ENCODE peak calls at places on chromosomes 1 and 21, in eight cellular contexts. E is epithelial cell of esophagus, V is IMR-90, T is Caco-2, D is fibroblast of lung, H is BE2C, I is AG09309, U is BJ. P is an unnamed sample.

GRCh38 chr21:44549525-44550211 is 1.6 kb downstream of the KRTAP10-2 start:
- DNase-seq in E (no peak), V (no peak), T (no peak), D (no peak), H (no peak), I (no peak), U (no peak), P (no peak)

GRCh38 chr1:205229399-205229861 is 1.7 kb downstream of the TMCC2 start:
- DNase-seq in E (peak), V (peak), T (peak), D (peak), H (peak), I (no peak), U (no peak), P (peak)

GRCh38 chr1:99580451-99580850 is 65.5 kb upstream of the PALMD start:
- DNase-seq in E (peak), V (no peak), T (no peak), D (peak), H (no peak), I (no peak), U (no peak), P (peak)

GRCh38 chr1:208787219-208787618 is 543.0 kb upstream of the PLXNA2 start:
- DNase-seq in E (no peak), V (no peak), T (no peak), D (no peak), H (no peak), I (no peak), U (no peak), P (no peak)

GRCh38 chr1:185636848-185637247 is 97.3 kb upstream of the HMCN1 start:
- DNase-seq in E (peak), V (no peak), T (no peak), D (no peak), H (no peak), I (no peak), U (no peak), P (peak)

GRCh38 chr1:89363638-89364536 is at the start of gene GBP6:
- DNase-seq in E (peak), V (no peak), T (no peak), D (peak), H (no peak), I (no peak), U (no peak), P (peak)

GRCh38 chr21:42532466-42533181 is 19.0 kb downstream of the SLC37A1 start:
- DNase-seq in E (no peak), V (peak), T (no peak), D (no peak), H (no peak), I (no peak), U (no peak), P (no peak)

GRCh38 chr1:182527680-182528079 is 61.4 kb downstream of the RNASEL start:
- DNase-seq in E (peak), V (no peak), T (no peak), D (no peak), H (no peak), I (no peak), U (no peak), P (peak)

GRCh38 chr1:16984717-16985116 is 4.3 kb upstream of the MFAP2 start:
- DNase-seq in E (peak), V (peak), T (no peak), D (peak), H (peak), I (peak), U (peak), P (peak)

GRCh38 chr1:214425101-214425500 is 126.3 kb downstream of the PTPN14 start:
- DNase-seq in E (peak), V (no peak), T (no peak), D (no peak), H (no peak), I (no peak), U (no peak), P (no peak)

GRCh38 chr1:156856282-156856785 is 2.6 kb downstream of the INSRR start:
- DNase-seq in E (no peak), V (no peak), T (no peak), D (no peak), H (no peak), I (no peak), U (no peak), P (no peak)

GRCh38 chr1:74571493-74571800 is 59.0 kb upstream of the LRRC53 start:
- DNase-seq in E (no peak), V (no peak), T (no peak), D (no peak), H (no peak), I (no peak), U (no peak), P (no peak)
- H3K4me3 ChIP-seq in E (no peak), V (no peak), T (no peak), D (no peak), H (no peak), I (no peak), U (no peak), P (no peak)

GRCh38 chr1:1918901-1919303 is at the start of gene TMEM52:
- DNase-seq in E (no peak), V (no peak), T (no peak), D (no peak), H (no peak), I (no peak), U (no peak), P (no peak)
- TF ChIP-seq CTCF in E (no peak), V (no peak), T (peak), D (no peak), H (no peak), I (no peak), U (no peak), P (peak)

GRCh38 chr1:167764458-167765330 is 42.9 kb downstream of the MPZL1 start:
- DNase-seq in E (no peak), V (peak), T (no peak), D (no peak), H (no peak), I (no peak), U (no peak), P (no peak)
- H3K4me3 ChIP-seq in E (no peak), V (no peak), T (no peak), D (no peak), H (no peak), I (no peak), U (no peak), P (no peak)

DNA sequence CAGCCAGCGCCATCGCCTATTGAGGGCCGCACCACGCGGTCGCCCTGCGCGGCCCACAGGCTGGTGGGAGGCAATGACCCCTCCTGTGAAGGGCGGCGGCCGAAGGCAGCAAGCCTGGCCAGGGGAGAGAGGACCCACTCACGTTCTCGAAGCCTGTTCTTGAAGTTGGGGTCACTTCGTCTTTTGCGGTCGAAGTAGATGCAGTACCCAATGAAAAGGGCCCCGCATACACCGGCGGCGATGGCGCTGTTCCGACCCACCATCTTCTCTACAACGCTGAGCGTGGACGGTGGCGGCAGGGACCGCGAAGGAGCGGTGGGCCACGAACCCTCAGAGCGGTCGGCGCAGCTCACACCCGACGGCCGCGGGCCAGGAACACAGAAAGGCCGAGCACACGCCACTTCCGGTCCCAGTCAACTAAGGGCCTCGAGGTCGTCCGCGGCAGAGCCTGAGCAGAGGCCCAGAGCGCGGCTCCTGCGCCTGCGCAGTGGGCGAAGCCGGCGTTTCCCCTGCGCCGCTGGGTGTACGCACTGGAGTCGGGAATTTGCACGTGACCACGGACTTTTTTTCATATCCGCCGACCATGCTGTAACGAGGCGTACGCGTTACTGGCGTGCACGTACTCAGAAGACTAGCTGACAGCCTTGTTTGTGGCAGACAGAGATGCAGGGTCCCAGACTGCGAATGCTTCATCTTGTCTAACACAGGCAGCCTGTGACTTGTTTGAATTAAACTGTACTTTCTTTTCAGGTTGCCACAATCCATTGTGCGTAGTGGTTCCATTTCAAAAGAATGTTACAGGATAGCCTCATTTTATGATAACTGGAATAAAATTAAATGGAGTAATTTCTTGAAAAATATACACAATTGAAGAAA is at the start of gene TOMM20:
- DNase-seq in E (peak), V (peak), T (peak), D (peak), H (peak), I (peak), U (peak), P (peak)
- TF ChIP-seq CTCF in E (peak), V (no peak), T (no peak), D (no peak), H (no peak), I (no peak), U (no peak), P (no peak)

DNA sequence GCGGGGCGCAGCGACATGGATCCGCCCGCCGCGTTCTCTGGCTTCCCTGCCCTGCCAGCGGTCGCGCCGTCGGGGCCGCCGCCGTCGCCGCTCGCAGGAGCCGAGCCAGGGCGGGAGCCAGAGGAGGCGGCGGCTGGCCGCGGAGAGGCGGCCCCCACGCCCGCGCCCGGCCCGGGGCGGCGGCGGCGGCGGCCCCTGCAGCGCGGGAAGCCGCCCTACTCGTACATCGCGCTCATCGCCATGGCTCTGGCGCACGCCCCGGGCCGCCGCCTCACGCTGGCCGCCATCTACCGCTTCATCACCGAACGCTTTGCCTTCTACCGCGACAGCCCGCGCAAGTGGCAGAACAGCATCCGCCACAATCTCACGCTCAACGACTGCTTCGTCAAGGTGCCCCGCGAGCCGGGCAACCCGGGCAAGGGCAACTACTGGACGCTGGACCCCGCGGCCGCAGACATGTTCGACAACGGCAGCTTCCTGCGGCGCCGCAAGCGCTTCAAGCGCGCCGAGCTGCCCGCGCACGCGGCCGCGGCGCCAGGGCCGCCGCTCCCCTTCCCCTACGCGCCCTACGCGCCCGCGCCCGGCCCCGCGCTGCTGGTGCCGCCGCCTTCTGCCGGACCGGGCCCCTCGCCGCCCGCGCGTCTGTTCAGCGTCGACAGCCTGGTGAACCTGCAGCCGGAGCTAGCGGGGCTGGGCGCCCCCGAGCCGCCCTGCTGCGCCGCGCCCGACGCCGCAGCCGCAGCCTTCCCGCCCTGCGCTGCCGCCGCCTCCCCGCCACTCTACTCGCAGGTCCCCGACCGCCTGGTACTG is 439 bp downstream of the FOXE3 start:
- DNase-seq in E (no peak), V (no peak), T (no peak), D (no peak), H (no peak), I (no peak), U (no peak), P (no peak)
- H3K4me3 ChIP-seq in E (no peak), V (peak), T (no peak), D (no peak), H (no peak), I (peak), U (peak), P (peak)

GRCh38 chr1:91836307-91837056 is 49.5 kb downstream of the TGFBR3 start:
- DNase-seq in E (no peak), V (no peak), T (no peak), D (no peak), H (peak), I (no peak), U (no peak), P (no peak)
- TF ChIP-seq CTCF in E (no peak), V (no peak), T (no peak), D (no peak), H (no peak), I (no peak), U (no peak), P (no peak)

GRCh38 chr1:201739492-201740085 is 89.4 kb upstream of the IPO9 start:
- DNase-seq in E (peak), V (no peak), T (peak), D (no peak), H (no peak), I (no peak), U (no peak), P (peak)

GRCh38 chr1:201737350-201738060 is 91.5 kb upstream of the IPO9 start:
- DNase-seq in E (no peak), V (peak), T (no peak), D (peak), H (no peak), I (no peak), U (peak), P (no peak)

GRCh38 chr1:201734776-201735175 is 94.2 kb upstream of the IPO9 start:
- DNase-seq in E (no peak), V (no peak), T (no peak), D (no peak), H (no peak), I (no peak), U (no peak), P (no peak)

GRCh38 chr1:201739054-201739453 is 89.9 kb upstream of the IPO9 start:
- DNase-seq in E (no peak), V (no peak), T (no peak), D (no peak), H (no peak), I (no peak), U (no peak), P (no peak)

DNA sequence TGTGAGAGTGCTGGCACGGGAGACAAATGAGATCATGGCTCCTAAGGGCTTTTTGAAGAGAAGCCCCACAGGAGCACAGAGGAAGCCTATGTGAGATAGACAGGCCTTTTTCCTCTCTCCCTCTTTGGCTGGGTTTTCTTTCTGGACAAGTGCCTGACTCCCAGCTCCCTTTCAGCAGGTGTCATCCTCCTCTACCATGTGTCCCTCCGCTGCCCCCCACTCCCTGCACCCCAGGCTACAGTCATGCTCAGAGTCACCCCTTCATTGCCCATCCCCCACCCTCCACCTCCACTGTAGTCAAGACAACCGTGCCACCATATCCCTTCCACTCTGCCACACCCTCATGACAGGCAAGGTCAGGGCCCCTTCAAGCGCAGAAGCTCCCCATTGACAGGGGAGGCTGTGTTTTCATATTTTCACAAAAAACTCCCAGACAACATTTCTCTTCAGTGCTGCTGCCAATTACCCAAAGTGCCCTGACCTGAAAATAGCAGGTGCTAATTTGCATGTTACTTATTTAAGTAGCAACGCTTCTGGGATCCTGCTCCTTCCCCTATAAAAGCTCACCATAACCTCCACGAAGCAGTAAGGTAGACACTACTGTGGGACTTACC is 92.1 kb upstream of the IPO9 start:
- DNase-seq in E (no peak), V (no peak), T (no peak), D (no peak), H (no peak), I (no peak), U (no peak), P (no peak)
- H3K4me3 ChIP-seq in E (no peak), V (no peak), T (no peak), D (no peak), H (no peak), I (no peak), U (no peak), P (no peak)

GRCh38 chr21:36706951-36707762 is 8.2 kb downstream of the SIM2 start:
- DNase-seq in E (no peak), V (peak), T (no peak), D (no peak), H (no peak), I (no peak), U (no peak), P (no peak)
- TF ChIP-seq CTCF in E (peak), V (no peak), T (no peak), D (no peak), H (no peak), I (peak), U (no peak), P (peak)

DNA sequence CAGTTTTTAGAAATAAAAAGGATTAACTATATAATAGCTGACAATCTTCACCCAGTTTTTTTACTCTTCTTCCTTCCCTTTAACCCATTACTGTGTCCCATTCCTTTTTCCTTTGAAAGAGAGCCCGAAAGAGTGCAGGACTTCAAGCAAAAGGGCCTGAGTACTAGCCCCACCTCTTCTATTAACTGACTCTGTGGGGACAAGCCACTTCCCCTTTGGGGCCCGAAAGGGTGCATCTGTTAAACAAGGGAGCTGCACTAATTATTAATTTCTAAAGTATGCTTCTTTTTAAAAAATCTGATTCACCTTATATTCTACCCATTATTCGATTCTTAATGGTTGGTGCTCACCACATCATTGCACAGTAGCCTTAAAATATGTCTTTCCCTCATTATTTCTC is 3.3 kb downstream of the USP24 start:
- DNase-seq in E (no peak), V (no peak), T (no peak), D (no peak), H (no peak), I (no peak), U (no peak), P (no peak)
- H3K4me3 ChIP-seq in E (no peak), V (no peak), T (no peak), D (no peak), H (no peak), I (no peak), U (no peak), P (no peak)